ENCODE peak calls at places on chromosomes 2 and 18, in nine cellular contexts. V is H9; A is sigmoid colon; L is heart right ventricle; Q is T-helper 9 cell; C is ACHN; I is cardiac muscle cell; J is activated CD4-positive, alpha-beta T cell treated with anti-CD3 and anti-CD28 coated beads, Interleukin-2, amount 50 U/mL, for 1 hour; M is vagina. D is an unnamed sample.

GRCh38 chr2:53907582-53907981 is 47.8 kb upstream of the GPR75 start:
- DNase-seq in L (no peak), V (no peak), A (no peak), J (no peak), I (no peak), M (no peak), C (no peak), Q (no peak), D (no peak)

GRCh38 chr2:127181851-127182250 is 38.2 kb downstream of the CYP27C1 start:
- DNase-seq in M (no peak), L (no peak), Q (no peak), V (no peak), C (no peak), J (no peak), I (no peak), A (peak), D (no peak)

GRCh38 chr2:120552800-120553471 is 182.7 kb upstream of the GLI2 start:
- DNase-seq in Q (no peak), V (peak), C (peak), J (no peak), A (peak), M (no peak), L (peak), I (peak), D (peak)

GRCh38 chr2:42752299-42752698 is 11.6 kb downstream of the OXER1 start:
- DNase-seq in J (no peak), C (no peak), L (no peak), M (no peak), A (no peak), I (no peak), Q (no peak), V (no peak), D (no peak)

GRCh38 chr2:175576875-175577274 is 395.4 kb upstream of the ATP5MC3 start:
- DNase-seq in M (no peak), J (no peak), I (no peak), C (no peak), Q (no peak), L (no peak), A (no peak), V (no peak), D (no peak)

GRCh38 chr2:233928594-233929351 is 11.6 kb downstream of the TRPM8 start:
- DNase-seq in J (no peak), I (peak), L (no peak), V (peak), A (no peak), M (no peak), C (peak), Q (no peak), D (peak)

GRCh38 chr18:48832961-48833700 is 117.6 kb downstream of the SMAD7 start:
- DNase-seq in A (no peak), J (no peak), Q (no peak), I (peak), V (peak), C (peak), L (no peak), M (peak), D (peak)

GRCh38 chr2:24766609-24767008 is 26.6 kb downstream of the PTRHD1 start:
- DNase-seq in M (no peak), A (no peak), V (no peak), L (no peak), J (no peak), C (no peak), Q (no peak), I (no peak), D (no peak)

GRCh38 chr2:114354199-114354598 is 88.2 kb upstream of the DPP10 start:
- DNase-seq in Q (no peak), M (no peak), A (no peak), C (no peak), J (no peak), I (no peak), L (no peak), V (no peak), D (no peak)

GRCh38 chr2:226190479-226191252 is 609.0 kb downstream of the IRS1 start:
- DNase-seq in I (no peak), M (no peak), L (no peak), Q (no peak), C (no peak), A (no peak), J (no peak), V (no peak), D (no peak)

GRCh38 chr2:122236152-122236892 is 480.9 kb downstream of the TSN start:
- DNase-seq in M (no peak), I (peak), C (peak), Q (no peak), L (no peak), J (no peak), A (no peak), V (no peak), D (peak)

GRCh38 chr2:16952368-16952767 is 286.7 kb upstream of the CYRIA start:
- DNase-seq in A (no peak), C (no peak), L (no peak), V (no peak), M (no peak), I (no peak), J (no peak), Q (no peak), D (no peak)

GRCh38 chr2:11749646-11750349 is 3.4 kb downstream of the LPIN1 start:
- DNase-seq in J (no peak), I (no peak), A (no peak), L (no peak), C (no peak), M (no peak), V (no peak), Q (no peak), D (no peak)

GRCh38 chr2:219178377-219179175 is 501 bp downstream of the RETREG2 start:
- DNase-seq in M (no peak), V (no peak), C (peak), A (peak), I (peak), Q (peak), L (peak), J (peak), D (peak)

GRCh38 chr2:119197529-119198266 is 25.9 kb upstream of the STEAP3 start:
- DNase-seq in V (no peak), J (no peak), Q (no peak), A (no peak), L (no peak), C (no peak), M (no peak), I (peak), D (no peak)

GRCh38 chr18:57397440-57397839 is 37.7 kb upstream of the ONECUT2 start:
- DNase-seq in Q (no peak), C (peak), L (no peak), A (no peak), V (no peak), I (no peak), M (no peak), J (no peak), D (peak)

GRCh38 chr2:200765139-200765951 is 46.4 kb upstream of the BZW1 start:
- DNase-seq in I (peak), V (no peak), C (peak), J (no peak), A (no peak), L (no peak), M (no peak), Q (no peak), D (no peak)

GRCh38 chr18:22964116-22964515 is 31.0 kb downstream of the RBBP8 start:
- DNase-seq in C (no peak), M (no peak), Q (no peak), J (no peak), V (no peak), A (no peak), L (no peak), I (peak), D (no peak)

GRCh38 chr2:233476083-233476410 is 90.5 kb downstream of the USP40 start:
- DNase-seq in J (no peak), L (no peak), A (no peak), I (no peak), Q (no peak), V (no peak), C (no peak), M (peak), D (no peak)

GRCh38 chr2:189024861-189025618 is 50.9 kb downstream of the COL3A1 start:
- DNase-seq in A (no peak), M (no peak), C (peak), Q (no peak), V (peak), I (peak), J (no peak), L (no peak), D (peak)

GRCh38 chr2:220396287-220396686 is 768.9 kb downstream of the SLC4A3 start:
- DNase-seq in V (no peak), J (no peak), I (peak), L (no peak), M (no peak), Q (no peak), A (no peak), C (no peak), D (no peak)

GRCh38 chr2:48249093-48249492 is 280.9 kb upstream of the STON1 start:
- DNase-seq in C (no peak), I (peak), V (no peak), Q (no peak), L (no peak), M (no peak), A (no peak), J (no peak), D (no peak)

GRCh38 chr2:157785866-157786662 is 90.1 kb downstream of the ACVR1 start:
- DNase-seq in L (no peak), J (no peak), V (no peak), I (no peak), M (no peak), C (no peak), A (no peak), Q (no peak), D (no peak)

GRCh38 chr2:197838036-197838435 is 33.6 kb downstream of the PLCL1 start:
- DNase-seq in A (no peak), C (no peak), M (no peak), I (peak), J (no peak), V (no peak), L (no peak), Q (no peak), D (no peak)

D was measured in HT-29.